ENCODE peak calls at places on chromosomes 12 and 14, in nine cellular contexts. Q, H, D, O, S, Z, N, M and L are unnamed samples. For H3K36me3 and H3K27me3, the result is how much of the 10 kb centered on the place peaks cover.

GRCh38 chr12:46786774-46787173 is 39.0 kb downstream of the SLC38A4 start:
- DNase-seq in H (no peak), Z (no peak), M (no peak), N (no peak), D (no peak), S (no peak), Q (no peak), O (peak), L (no peak)

GRCh38 chr12:28975564-28976340 is 173.3 kb upstream of the FAR2 start:
- DNase-seq in S (no peak), N (no peak), D (no peak), Q (no peak), Z (no peak), O (peak), M (no peak), H (no peak), L (no peak)

GRCh38 chr14:41604793-41605534 is 1.7 kb upstream of the LRFN5 start:
- DNase-seq in M (no peak), D (peak), H (no peak), O (peak), S (no peak), N (peak), Z (peak), Q (no peak), L (peak)

GRCh38 chr12:130686511-130686981 is 29.6 kb downstream of the RIMBP2 start:
- DNase-seq in Q (no peak), Z (peak), S (no peak), M (no peak), D (no peak), O (no peak), N (no peak), H (no peak), L (peak)

GRCh38 chr12:7856516-7856915 is 16.2 kb downstream of the SLC2A14 start:
- DNase-seq in D (no peak), M (no peak), Z (no peak), S (no peak), Q (no peak), O (peak), N (no peak), H (no peak), L (no peak)

GRCh38 chr14:95685978-95686922 is at the start of gene TCL1B:
- DNase-seq in D (no peak), M (no peak), H (no peak), O (no peak), Z (no peak), S (no peak), Q (no peak), N (no peak), L (peak)

GRCh38 chr12:26790645-26790994 is 42.4 kb downstream of the ITPR2 start:
- DNase-seq in D (no peak), S (no peak), Q (no peak), Z (no peak), M (no peak), O (peak), N (no peak), H (no peak), L (no peak)

GRCh38 chr12:9118161-9118560 is 2.4 kb upstream of the A2M start:
- DNase-seq in D (no peak), Z (no peak), H (no peak), S (no peak), M (no peak), Q (no peak), N (no peak), O (peak), L (no peak)

GRCh38 chr12:125284087-125284486 is 218.9 kb downstream of the AACS start:
- DNase-seq in Z (no peak), H (no peak), O (no peak), S (no peak), M (no peak), N (no peak), Q (no peak), D (no peak), L (no peak)

GRCh38 chr14:77268989-77269595 is 1.9 kb downstream of the NGB start:
- DNase-seq in S (no peak), N (no peak), M (no peak), H (no peak), O (no peak), Z (no peak), D (no peak), Q (no peak), L (peak)

GRCh38 chr14:42779024-42779423 is 1172.3 kb downstream of the LRFN5 start:
- DNase-seq in D (no peak), Q (no peak), M (no peak), S (no peak), O (peak), H (no peak), Z (no peak), N (no peak), L (no peak)

GRCh38 chr12:68113644-68114043 is 45.9 kb downstream of the IFNG start:
- DNase-seq in D (no peak), Q (peak), Z (no peak), O (no peak), H (no peak), M (no peak), S (no peak), N (no peak), L (peak)

GRCh38 chr12:56785141-56785865 is 22.2 kb downstream of the HSD17B6 start:
- DNase-seq in M (no peak), O (no peak), N (no peak), S (no peak), Z (no peak), D (no peak), Q (no peak), H (no peak), L (no peak)

GRCh38 chr12:102960766-102961487 is 3.5 kb downstream of the ASCL1 start:
- DNase-seq in S (no peak), M (no peak), H (no peak), Q (no peak), Z (no peak), D (no peak), O (no peak), N (no peak), L (peak)

GRCh38 chr12:75452675-75453330 is 27.8 kb upstream of the GLIPR1 start:
- DNase-seq in O (peak), N (no peak), M (no peak), S (no peak), Z (no peak), H (no peak), D (no peak), Q (no peak), L (no peak)

GRCh38 chr14:29601559-29602109 is 326.0 kb downstream of the PRKD1 start:
- DNase-seq in N (no peak), S (no peak), O (peak), D (no peak), Q (no peak), Z (no peak), H (no peak), M (peak), L (no peak)

GRCh38 chr12:89708793-89709156 is at the start of gene ATP2B1:
- DNase-seq in D (peak), Q (peak), M (no peak), S (peak), N (peak), Z (peak), O (peak), H (peak), L (peak)

GRCh38 chr14:95442633-95443021 is 73.8 kb downstream of the SYNE3 start:
- DNase-seq in Q (peak), Z (peak), M (no peak), H (peak), N (peak), D (peak), S (peak), O (peak), L (peak)

GRCh38 chr14:64760916-64761315 is 56.7 kb downstream of the PLEKHG3 start:
- DNase-seq in S (no peak), N (no peak), Z (no peak), M (no peak), H (no peak), Q (no peak), O (no peak), D (no peak), L (no peak)

GRCh38 chr14:51609251-51609986 is 42.3 kb upstream of the FRMD6 start:
- DNase-seq in S (no peak), Q (no peak), N (no peak), M (no peak), D (no peak), O (peak), Z (no peak), H (no peak), L (no peak)

GRCh38 chr14:24392327-24393098 is 6.3 kb upstream of the NYNRIN start:
- DNase-seq in N (no peak), D (no peak), H (no peak), Q (no peak), S (no peak), O (peak), Z (no peak), M (no peak), L (peak)

GRCh38 chr14:36438883-36439282 is 81.1 kb downstream of the NKX2-1 start:
- DNase-seq in D (no peak), Z (no peak), O (no peak), H (no peak), N (no peak), Q (no peak), M (no peak), S (no peak), L (no peak)

GRCh38 chr12:122837306-122838265 is 2.3 kb downstream of the HIP1R start:
- DNase-seq in O (no peak), Q (no peak), H (no peak), S (peak), Z (peak), M (no peak), N (no peak), D (no peak), L (peak)

GRCh38 chr14:74609721-74610120 is 2.3 kb downstream of the LTBP2 start:
- DNase-seq in S (no peak), N (no peak), D (no peak), M (no peak), H (no peak), Z (no peak), O (peak), Q (no peak), L (no peak)
- H3K4me3 ChIP-seq in S (peak), N (peak), D (no peak), M (no peak), H (peak), Z (peak), O (peak), Q (no peak), L (no peak)

DNA sequence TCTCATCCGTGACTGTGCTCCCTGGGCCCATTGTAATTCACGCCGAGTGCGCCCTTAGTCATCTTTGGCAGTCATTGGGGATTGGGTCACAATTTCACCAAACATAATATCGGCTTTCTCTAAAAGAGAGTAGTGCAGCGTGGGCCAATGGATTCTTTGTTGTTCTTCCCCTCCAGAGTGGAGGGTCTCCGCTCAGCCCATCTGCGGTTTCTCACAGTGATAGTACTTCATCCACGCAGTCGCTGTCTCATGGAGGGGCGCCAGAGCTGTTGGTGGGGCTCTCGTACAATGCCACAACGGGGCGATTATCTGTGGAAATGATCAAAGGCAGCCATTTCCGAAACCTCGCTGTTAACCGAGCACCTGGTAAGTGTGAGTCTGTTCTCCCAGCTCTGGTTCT is 321.8 kb downstream of the SNAPC1 start:
- DNase-seq in Q (no peak), H (no peak), M (no peak), D (no peak), O (no peak), S (no peak), N (no peak), Z (no peak), L (no peak)
- H3K36me3 ChIP-seq in Q (under half), H (under half), M (under half), D (under half), O (under half), S (under half), N (under half), Z (under half), L (under half)

GRCh38 chr14:54637829-54638446 is 71.0 kb downstream of the SAMD4A start:
- DNase-seq in Q (no peak), H (no peak), N (no peak), O (peak), S (no peak), D (no peak), M (peak), Z (no peak), L (no peak)
- H3K27me3 ChIP-seq in Q (under half), H (under half), N (under half), O (under half), S (under half), D (under half), M (under half), Z (under half), L (under half)

GRCh38 chr14:105477659-105478623 is 3.3 kb downstream of the CRIP2 start:
- DNase-seq in O (no peak), D (no peak), Q (no peak), S (no peak), N (peak), M (no peak), Z (no peak), H (no peak), L (no peak)

GRCh38 chr14:105478624-105479305 is 4.1 kb downstream of the CRIP2 start:
- DNase-seq in D (no peak), H (no peak), Q (no peak), Z (no peak), S (no peak), N (no peak), O (no peak), M (no peak), L (peak)

GRCh38 chr14:105475269-105475915 is 771 bp downstream of the CRIP2 start:
- DNase-seq in H (no peak), M (no peak), S (no peak), Q (no peak), O (peak), D (peak), N (peak), Z (peak), L (peak)

GRCh38 chr14:105475916-105476845 is 1.6 kb downstream of the CRIP2 start:
- DNase-seq in S (peak), M (no peak), O (peak), D (peak), Z (no peak), N (peak), H (no peak), Q (no peak), L (peak)

GRCh38 chr14:105476937-105477658 is 2.5 kb downstream of the CRIP2 start:
- DNase-seq in S (no peak), M (no peak), Q (no peak), Z (no peak), O (no peak), D (no peak), N (peak), H (no peak), L (no peak)
- H3K4me3 ChIP-seq in S (peak), M (peak), Q (no peak), Z (peak), O (peak), D (no peak), N (peak), H (peak), L (no peak)

GRCh38 chr14:104792101-104792884 is 3.3 kb downstream of the AKT1 start:
- DNase-seq in M (no peak), H (no peak), N (peak), S (peak), Z (no peak), O (no peak), D (no peak), Q (no peak), L (no peak)
- H3K36me3 ChIP-seq in M (under half), H (under half), N (under half), S (half or more), Z (under half), O (under half), D (under half), Q (under half), L (under half)

GRCh38 chr12:94242871-94243270 is 94.5 kb downstream of the PLXNC1 start:
- DNase-seq in H (no peak), D (no peak), M (no peak), S (no peak), N (no peak), Z (no peak), O (no peak), Q (no peak), L (no peak)

GRCh38 chr12:94244165-94245133 is 96.1 kb downstream of the PLXNC1 start:
- DNase-seq in M (no peak), Z (no peak), N (no peak), S (peak), O (no peak), Q (no peak), D (no peak), H (no peak), L (no peak)

GRCh38 chr12:94240171-94240570 is 91.8 kb downstream of the PLXNC1 start:
- DNase-seq in Q (peak), H (no peak), M (no peak), Z (no peak), S (no peak), D (no peak), O (no peak), N (no peak), L (no peak)

GRCh38 chr12:94235894-94236293 is 87.5 kb downstream of the PLXNC1 start:
- DNase-seq in O (no peak), Z (no peak), D (no peak), M (no peak), S (no peak), N (no peak), Q (peak), H (no peak), L (no peak)

DNA sequence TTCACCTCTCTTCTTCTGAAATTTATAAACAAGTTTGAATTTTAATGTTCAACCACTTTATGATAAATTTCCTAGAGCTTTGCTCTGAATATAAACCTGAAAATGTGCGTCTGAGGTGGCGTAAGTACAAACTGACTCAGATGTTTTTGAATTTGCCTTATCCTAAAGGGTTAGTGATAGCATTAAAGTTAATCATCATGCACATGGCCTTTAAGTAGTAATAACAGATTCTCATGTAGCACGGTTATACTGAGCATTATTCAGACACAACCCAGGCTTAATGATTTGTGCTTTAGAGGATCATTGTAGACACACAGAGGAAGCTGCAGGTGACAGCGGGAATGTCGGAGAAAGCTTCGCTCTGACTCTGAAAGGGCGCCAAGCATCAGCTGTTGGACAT is 91.0 kb downstream of the PLXNC1 start:
- DNase-seq in H (no peak), Q (no peak), Z (no peak), D (no peak), O (no peak), S (no peak), N (no peak), M (no peak), L (no peak)
- H3K27me3 ChIP-seq in H (under half), Q (under half), Z (under half), D (under half), O (under half), S (under half), N (under half), M (under half), L (under half)